ENCODE peak calls at places on chromosomes 11 and 22, in four cellular contexts. One of them, this sample, is unnamed.

GRCh38 chr11:88179966-88180629 is 4.9 kb upstream of the RAB38 start:
- DNase-seq in HEK293T: no peak
- DNase-seq in K562: no peak
- DNase-seq in GM12878: no peak
- DNase-seq in this sample: no peak

GRCh38 chr22:38107692-38108515 is 2.6 kb downstream of the BAIAP2L2 start:
- DNase-seq in HEK293T: no peak
- DNase-seq in K562: no peak
- DNase-seq in GM12878: no peak
- DNase-seq in this sample: peak

GRCh38 chr11:122714484-122714883 is 59.0 kb downstream of the UBASH3B start:
- DNase-seq in HEK293T: no peak
- DNase-seq in K562: no peak
- DNase-seq in GM12878: no peak
- DNase-seq in this sample: no peak

GRCh38 chr11:36421546-36422155 is 88.4 kb downstream of the TRAF6 start:
- DNase-seq in HEK293T: no peak
- DNase-seq in K562: no peak
- DNase-seq in GM12878: no peak
- DNase-seq in this sample: no peak

GRCh38 chr11:75422248-75423231 is 10.5 kb downstream of the KLHL35 start:
- DNase-seq in HEK293T: no peak
- DNase-seq in K562: peak
- DNase-seq in GM12878: no peak
- DNase-seq in this sample: peak

GRCh38 chr11:65790104-65790901 is 3.4 kb downstream of the OVOL1 start:
- DNase-seq in HEK293T: no peak
- DNase-seq in K562: no peak
- DNase-seq in GM12878: no peak
- DNase-seq in this sample: no peak

GRCh38 chr11:104858882-104859735 is 39.2 kb downstream of the CASP12 start:
- DNase-seq in HEK293T: no peak
- DNase-seq in K562: no peak
- DNase-seq in GM12878: no peak
- DNase-seq in this sample: no peak

GRCh38 chr11:63804259-63804658 is 9.0 kb upstream of the SPINDOC start:
- DNase-seq in HEK293T: no peak
- DNase-seq in K562: no peak
- DNase-seq in GM12878: no peak
- DNase-seq in this sample: no peak

GRCh38 chr22:36379593-36380361 is 8.0 kb downstream of the MYH9 start:
- DNase-seq in HEK293T: no peak
- DNase-seq in K562: no peak
- DNase-seq in GM12878: no peak
- DNase-seq in this sample: no peak

GRCh38 chr11:130124096-130124495 is 35.5 kb upstream of the ST14 start:
- DNase-seq in HEK293T: no peak
- DNase-seq in K562: no peak
- DNase-seq in GM12878: no peak
- DNase-seq in this sample: peak

GRCh38 chr22:30265851-30266444 is 703 bp downstream of the OSM start:
- DNase-seq in HEK293T: no peak
- DNase-seq in K562: peak
- DNase-seq in GM12878: no peak
- DNase-seq in this sample: no peak

GRCh38 chr22:24989541-24989951 is 37.0 kb downstream of the KIAA1671 start:
- DNase-seq in HEK293T: no peak
- DNase-seq in K562: no peak
- DNase-seq in GM12878: no peak
- DNase-seq in this sample: no peak

GRCh38 chr11:131408011-131408640 is 37.7 kb downstream of the NTM start:
- DNase-seq in HEK293T: peak
- DNase-seq in K562: peak
- DNase-seq in GM12878: no peak
- DNase-seq in this sample: peak

GRCh38 chr22:35914665-35915476 is 113.8 kb downstream of the RBFOX2 start:
- DNase-seq in HEK293T: peak
- DNase-seq in K562: peak
- DNase-seq in GM12878: no peak
- DNase-seq in this sample: peak

GRCh38 chr11:58227956-58228615 is 632 bp downstream of the OR10Q1 start:
- DNase-seq in HEK293T: no peak
- DNase-seq in K562: no peak
- DNase-seq in GM12878: no peak
- DNase-seq in this sample: no peak
- TF ChIP-seq FOXK2 in HEK293T: no peak
- TF ChIP-seq FOXK2 in K562: no peak
- TF ChIP-seq FOXK2 in GM12878: no peak
- TF ChIP-seq FOXK2 in this sample: no peak

GRCh38 chr11:121589946-121590537 is 137.3 kb upstream of the SORL1-AS1 start:
- DNase-seq in HEK293T: no peak
- DNase-seq in K562: no peak
- DNase-seq in GM12878: peak
- DNase-seq in this sample: no peak
- TF ChIP-seq FOXK2 in HEK293T: no peak
- TF ChIP-seq FOXK2 in K562: no peak
- TF ChIP-seq FOXK2 in GM12878: no peak
- TF ChIP-seq FOXK2 in this sample: no peak

GRCh38 chr22:49088801-49089791 is 738.6 kb downstream of the BRD1 start:
- DNase-seq in HEK293T: no peak
- DNase-seq in K562: no peak
- DNase-seq in GM12878: no peak
- DNase-seq in this sample: no peak
- TF ChIP-seq FOXK2 in HEK293T: no peak
- TF ChIP-seq FOXK2 in K562: no peak
- TF ChIP-seq FOXK2 in GM12878: no peak
- TF ChIP-seq FOXK2 in this sample: no peak

GRCh38 chr11:107123022-107123421 is 104.7 kb upstream of the GUCY1A2 start:
- DNase-seq in HEK293T: no peak
- DNase-seq in K562: no peak
- DNase-seq in GM12878: no peak
- DNase-seq in this sample: no peak
- TF ChIP-seq FOXK2 in HEK293T: no peak
- TF ChIP-seq FOXK2 in K562: no peak
- TF ChIP-seq FOXK2 in GM12878: no peak
- TF ChIP-seq FOXK2 in this sample: no peak

DNA sequence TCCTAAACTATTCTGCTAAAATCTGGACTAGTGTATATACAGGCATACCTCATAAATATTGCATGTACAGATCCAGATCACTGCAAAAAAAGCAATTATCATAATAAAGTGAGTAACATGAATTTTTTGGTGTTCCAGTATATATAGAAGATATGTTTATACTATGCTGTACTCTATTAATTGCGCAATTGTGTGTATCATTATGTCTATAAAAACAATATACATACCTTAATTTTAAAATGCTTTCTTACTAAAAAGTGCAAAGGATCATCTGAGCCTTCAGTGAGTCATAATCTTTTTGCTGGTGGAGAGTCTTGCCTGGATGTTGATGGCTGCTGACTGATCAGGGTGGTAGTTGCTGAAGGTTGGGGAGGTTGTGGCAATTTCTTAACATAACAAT is 35.4 kb upstream of the CEP295 start:
- DNase-seq in HEK293T: no peak
- DNase-seq in K562: no peak
- DNase-seq in GM12878: no peak
- DNase-seq in this sample: no peak
- TF ChIP-seq FOXK2 in HEK293T: no peak
- TF ChIP-seq FOXK2 in K562: no peak
- TF ChIP-seq FOXK2 in GM12878: no peak
- TF ChIP-seq FOXK2 in this sample: no peak